ENCODE peak calls at places on chromosomes 16 and 17, in nine cellular contexts. One of them, this sample, is unnamed.
A peak's percentile ranks its signal among the peaks of the same experiment; 100 is the strongest.

GRCh38 chr17:2194778-2195417 is 108.7 kb downstream of the SMG6 start:
- DNase-seq in AG10803: no peak
- DNase-seq in NCI-H1048: no peak
- DNase-seq in cardiac muscle cell: no peak
- DNase-seq in mucosa of descending colon: no peak
- DNase-seq in stimulated activated naive CD4-positive, alpha-beta T cell: no peak
- DNase-seq in memory B cell: no peak
- DNase-seq in activated T-helper 1 cell treated with Interleukin-2 at 50 U/mL for 16 hours: no peak
- DNase-seq in kidney epithelial cell: no peak
- DNase-seq in this sample: no peak

GRCh38 chr16:54288592-54289241 is 2.1 kb upstream of the IRX3 start:
- DNase-seq in AG10803: no peak
- DNase-seq in NCI-H1048: no peak
- DNase-seq in cardiac muscle cell: no peak
- DNase-seq in mucosa of descending colon: no peak
- DNase-seq in stimulated activated naive CD4-positive, alpha-beta T cell: no peak
- DNase-seq in memory B cell: no peak
- DNase-seq in activated T-helper 1 cell treated with Interleukin-2 at 50 U/mL for 16 hours: no peak
- DNase-seq in kidney epithelial cell: no peak
- DNase-seq in this sample: no peak

GRCh38 chr17:59620518-59621259 is 994 bp downstream of the CLTC start:
- DNase-seq in AG10803: peak; percentile 23
- DNase-seq in NCI-H1048: no peak
- DNase-seq in cardiac muscle cell: peak; percentile 57
- DNase-seq in mucosa of descending colon: peak; percentile 63
- DNase-seq in stimulated activated naive CD4-positive, alpha-beta T cell: peak; percentile 24
- DNase-seq in memory B cell: peak; percentile 16
- DNase-seq in activated T-helper 1 cell treated with Interleukin-2 at 50 U/mL for 16 hours: peak; percentile 22
- DNase-seq in kidney epithelial cell: no peak
- DNase-seq in this sample: peak; percentile 34

GRCh38 chr16:9090101-9090959 is 1.1 kb upstream of the HAPSTR1 start:
- DNase-seq in AG10803: no peak
- DNase-seq in NCI-H1048: no peak
- DNase-seq in cardiac muscle cell: peak; percentile 59
- DNase-seq in mucosa of descending colon: peak; percentile 76
- DNase-seq in stimulated activated naive CD4-positive, alpha-beta T cell: peak; percentile 46
- DNase-seq in memory B cell: peak; percentile 54
- DNase-seq in activated T-helper 1 cell treated with Interleukin-2 at 50 U/mL for 16 hours: peak; percentile 32
- DNase-seq in kidney epithelial cell: no peak
- DNase-seq in this sample: no peak

GRCh38 chr17:63984651-63985386 is 12.1 kb upstream of the SCN4A start:
- DNase-seq in AG10803: peak; percentile 94
- DNase-seq in NCI-H1048: no peak
- DNase-seq in cardiac muscle cell: no peak
- DNase-seq in mucosa of descending colon: no peak
- DNase-seq in stimulated activated naive CD4-positive, alpha-beta T cell: no peak
- DNase-seq in memory B cell: no peak
- DNase-seq in activated T-helper 1 cell treated with Interleukin-2 at 50 U/mL for 16 hours: peak; percentile 35
- DNase-seq in kidney epithelial cell: peak; percentile 58
- DNase-seq in this sample: peak; percentile 92

GRCh38 chr17:3827124-3827773 is 18.8 kb downstream of the NCBP3 start:
- DNase-seq in AG10803: peak; percentile 67
- DNase-seq in NCI-H1048: no peak
- DNase-seq in cardiac muscle cell: peak; percentile 70
- DNase-seq in mucosa of descending colon: no peak
- DNase-seq in stimulated activated naive CD4-positive, alpha-beta T cell: peak; percentile 21
- DNase-seq in memory B cell: peak; percentile 72
- DNase-seq in activated T-helper 1 cell treated with Interleukin-2 at 50 U/mL for 16 hours: no peak
- DNase-seq in kidney epithelial cell: peak; percentile 41
- DNase-seq in this sample: peak; percentile 64

GRCh38 chr16:48963901-48964615 is 317.6 kb downstream of the CBLN1 start:
- DNase-seq in AG10803: peak; percentile 87
- DNase-seq in NCI-H1048: no peak
- DNase-seq in cardiac muscle cell: no peak
- DNase-seq in mucosa of descending colon: no peak
- DNase-seq in stimulated activated naive CD4-positive, alpha-beta T cell: no peak
- DNase-seq in memory B cell: no peak
- DNase-seq in activated T-helper 1 cell treated with Interleukin-2 at 50 U/mL for 16 hours: no peak
- DNase-seq in kidney epithelial cell: peak; percentile 89
- DNase-seq in this sample: peak; percentile 93

GRCh38 chr16:82603784-82604411 is 22.9 kb upstream of the CDH13 start:
- DNase-seq in AG10803: peak; percentile 72
- DNase-seq in NCI-H1048: no peak
- DNase-seq in cardiac muscle cell: peak; percentile 63
- DNase-seq in mucosa of descending colon: no peak
- DNase-seq in stimulated activated naive CD4-positive, alpha-beta T cell: no peak
- DNase-seq in memory B cell: no peak
- DNase-seq in activated T-helper 1 cell treated with Interleukin-2 at 50 U/mL for 16 hours: no peak
- DNase-seq in kidney epithelial cell: no peak
- DNase-seq in this sample: peak; percentile 62

GRCh38 chr17:185445-186138 is 4.1 kb upstream of the DOC2B start:
- DNase-seq in AG10803: no peak
- DNase-seq in NCI-H1048: no peak
- DNase-seq in cardiac muscle cell: no peak
- DNase-seq in mucosa of descending colon: no peak
- DNase-seq in stimulated activated naive CD4-positive, alpha-beta T cell: no peak
- DNase-seq in memory B cell: no peak
- DNase-seq in activated T-helper 1 cell treated with Interleukin-2 at 50 U/mL for 16 hours: no peak
- DNase-seq in kidney epithelial cell: no peak
- DNase-seq in this sample: no peak

GRCh38 chr17:57557793-57558681 is 187.1 kb downstream of the CCDC182 start:
- DNase-seq in AG10803: peak; percentile 48
- DNase-seq in NCI-H1048: no peak
- DNase-seq in cardiac muscle cell: no peak
- DNase-seq in mucosa of descending colon: no peak
- DNase-seq in stimulated activated naive CD4-positive, alpha-beta T cell: no peak
- DNase-seq in memory B cell: no peak
- DNase-seq in activated T-helper 1 cell treated with Interleukin-2 at 50 U/mL for 16 hours: no peak
- DNase-seq in kidney epithelial cell: peak; percentile 82
- DNase-seq in this sample: peak; percentile 83

GRCh38 chr16:78307824-78308528 is 208.5 kb downstream of the WWOX start:
- DNase-seq in AG10803: no peak
- DNase-seq in NCI-H1048: no peak
- DNase-seq in cardiac muscle cell: no peak
- DNase-seq in mucosa of descending colon: no peak
- DNase-seq in stimulated activated naive CD4-positive, alpha-beta T cell: no peak
- DNase-seq in memory B cell: no peak
- DNase-seq in activated T-helper 1 cell treated with Interleukin-2 at 50 U/mL for 16 hours: no peak
- DNase-seq in kidney epithelial cell: no peak
- DNase-seq in this sample: no peak